ENCODE peak calls at places on chromosomes 16 and 17, in nine cellular contexts. One of them, this sample, is unnamed.

GRCh38 chr17:14506364-14506763 is 205.5 kb downstream of the HS3ST3B1 start:
- DNase-seq in psoas muscle: no peak
- DNase-seq in T47D: no peak
- DNase-seq in DMS79: no peak
- DNase-seq in AG09309: no peak
- DNase-seq in brain pericyte: no peak
- DNase-seq in iris pigment epithelial cell: no peak
- DNase-seq in anterior cingulate cortex: no peak
- DNase-seq in stimulated activated CD8-positive, alpha-beta memory T cell treated with anti-CD3 and anti-CD28 coated beads, Interleukin-12 subunit alpha, Interleukin-12 subunit beta, amount 100 ng/mL, for 4 hours: no peak
- DNase-seq in this sample: no peak

GRCh38 chr17:37661372-37662014 is 18.2 kb upstream of the DDX52 start:
- DNase-seq in brain pericyte: no peak
- DNase-seq in T47D: no peak
- DNase-seq in psoas muscle: no peak
- DNase-seq in AG09309: no peak
- DNase-seq in iris pigment epithelial cell: no peak
- DNase-seq in anterior cingulate cortex: no peak
- DNase-seq in DMS79: no peak
- DNase-seq in stimulated activated CD8-positive, alpha-beta memory T cell treated with anti-CD3 and anti-CD28 coated beads, Interleukin-12 subunit alpha, Interleukin-12 subunit beta, amount 100 ng/mL, for 4 hours: no peak
- DNase-seq in this sample: no peak

GRCh38 chr17:75753514-75754377 is 11.2 kb downstream of the GALK1 start:
- DNase-seq in T47D: no peak
- DNase-seq in iris pigment epithelial cell: peak
- DNase-seq in brain pericyte: no peak
- DNase-seq in DMS79: no peak
- DNase-seq in AG09309: no peak
- DNase-seq in psoas muscle: peak
- DNase-seq in anterior cingulate cortex: peak
- DNase-seq in stimulated activated CD8-positive, alpha-beta memory T cell treated with anti-CD3 and anti-CD28 coated beads, Interleukin-12 subunit alpha, Interleukin-12 subunit beta, amount 100 ng/mL, for 4 hours: peak
- DNase-seq in this sample: no peak

GRCh38 chr16:9658157-9658556 is 524.1 kb downstream of the GRIN2A start:
- DNase-seq in brain pericyte: no peak
- DNase-seq in DMS79: no peak
- DNase-seq in stimulated activated CD8-positive, alpha-beta memory T cell treated with anti-CD3 and anti-CD28 coated beads, Interleukin-12 subunit alpha, Interleukin-12 subunit beta, amount 100 ng/mL, for 4 hours: no peak
- DNase-seq in T47D: no peak
- DNase-seq in AG09309: no peak
- DNase-seq in iris pigment epithelial cell: no peak
- DNase-seq in psoas muscle: no peak
- DNase-seq in anterior cingulate cortex: no peak
- DNase-seq in this sample: no peak

GRCh38 chr17:1643999-1644492 is 1.5 kb downstream of the SCARF1 start:
- DNase-seq in iris pigment epithelial cell: no peak
- DNase-seq in stimulated activated CD8-positive, alpha-beta memory T cell treated with anti-CD3 and anti-CD28 coated beads, Interleukin-12 subunit alpha, Interleukin-12 subunit beta, amount 100 ng/mL, for 4 hours: no peak
- DNase-seq in brain pericyte: no peak
- DNase-seq in psoas muscle: no peak
- DNase-seq in anterior cingulate cortex: no peak
- DNase-seq in T47D: no peak
- DNase-seq in DMS79: no peak
- DNase-seq in AG09309: no peak
- DNase-seq in this sample: no peak

GRCh38 chr16:11871193-11871592 is 19.9 kb upstream of the RSL1D1 start:
- DNase-seq in AG09309: no peak
- DNase-seq in stimulated activated CD8-positive, alpha-beta memory T cell treated with anti-CD3 and anti-CD28 coated beads, Interleukin-12 subunit alpha, Interleukin-12 subunit beta, amount 100 ng/mL, for 4 hours: no peak
- DNase-seq in brain pericyte: no peak
- DNase-seq in DMS79: no peak
- DNase-seq in psoas muscle: no peak
- DNase-seq in anterior cingulate cortex: no peak
- DNase-seq in T47D: no peak
- DNase-seq in iris pigment epithelial cell: peak
- DNase-seq in this sample: no peak

GRCh38 chr16:69166221-69166833 is 20.6 kb upstream of the SNTB2 start:
- DNase-seq in iris pigment epithelial cell: peak
- DNase-seq in AG09309: no peak
- DNase-seq in psoas muscle: no peak
- DNase-seq in stimulated activated CD8-positive, alpha-beta memory T cell treated with anti-CD3 and anti-CD28 coated beads, Interleukin-12 subunit alpha, Interleukin-12 subunit beta, amount 100 ng/mL, for 4 hours: peak
- DNase-seq in DMS79: no peak
- DNase-seq in anterior cingulate cortex: no peak
- DNase-seq in T47D: no peak
- DNase-seq in brain pericyte: no peak
- DNase-seq in this sample: no peak

GRCh38 chr16:84088695-84089395 is 27.9 kb downstream of the MBTPS1 start:
- DNase-seq in DMS79: no peak
- DNase-seq in T47D: no peak
- DNase-seq in iris pigment epithelial cell: no peak
- DNase-seq in AG09309: no peak
- DNase-seq in brain pericyte: no peak
- DNase-seq in stimulated activated CD8-positive, alpha-beta memory T cell treated with anti-CD3 and anti-CD28 coated beads, Interleukin-12 subunit alpha, Interleukin-12 subunit beta, amount 100 ng/mL, for 4 hours: peak
- DNase-seq in anterior cingulate cortex: no peak
- DNase-seq in psoas muscle: no peak
- DNase-seq in this sample: no peak

GRCh38 chr17:15456972-15457722 is 10.3 kb downstream of the CDRT4 start:
- DNase-seq in T47D: no peak
- DNase-seq in anterior cingulate cortex: peak
- DNase-seq in iris pigment epithelial cell: peak
- DNase-seq in AG09309: peak
- DNase-seq in brain pericyte: peak
- DNase-seq in DMS79: peak
- DNase-seq in stimulated activated CD8-positive, alpha-beta memory T cell treated with anti-CD3 and anti-CD28 coated beads, Interleukin-12 subunit alpha, Interleukin-12 subunit beta, amount 100 ng/mL, for 4 hours: no peak
- DNase-seq in psoas muscle: peak
- DNase-seq in this sample: no peak

GRCh38 chr16:89190150-89190958 is 10.0 kb downstream of the SLC22A31 start:
- DNase-seq in anterior cingulate cortex: no peak
- DNase-seq in psoas muscle: peak
- DNase-seq in iris pigment epithelial cell: no peak
- DNase-seq in DMS79: no peak
- DNase-seq in stimulated activated CD8-positive, alpha-beta memory T cell treated with anti-CD3 and anti-CD28 coated beads, Interleukin-12 subunit alpha, Interleukin-12 subunit beta, amount 100 ng/mL, for 4 hours: no peak
- DNase-seq in T47D: no peak
- DNase-seq in brain pericyte: no peak
- DNase-seq in AG09309: no peak
- DNase-seq in this sample: no peak

GRCh38 chr17:50917418-50917743 is 51.2 kb upstream of the TOB1 start:
- DNase-seq in DMS79: no peak
- DNase-seq in iris pigment epithelial cell: no peak
- DNase-seq in AG09309: no peak
- DNase-seq in T47D: no peak
- DNase-seq in brain pericyte: no peak
- DNase-seq in stimulated activated CD8-positive, alpha-beta memory T cell treated with anti-CD3 and anti-CD28 coated beads, Interleukin-12 subunit alpha, Interleukin-12 subunit beta, amount 100 ng/mL, for 4 hours: no peak
- DNase-seq in anterior cingulate cortex: no peak
- DNase-seq in psoas muscle: no peak
- DNase-seq in this sample: no peak

GRCh38 chr17:7403043-7403901 is 625 bp downstream of the TMEM256 start:
- DNase-seq in T47D: peak
- DNase-seq in stimulated activated CD8-positive, alpha-beta memory T cell treated with anti-CD3 and anti-CD28 coated beads, Interleukin-12 subunit alpha, Interleukin-12 subunit beta, amount 100 ng/mL, for 4 hours: peak
- DNase-seq in AG09309: peak
- DNase-seq in DMS79: peak
- DNase-seq in anterior cingulate cortex: no peak
- DNase-seq in psoas muscle: peak
- DNase-seq in brain pericyte: no peak
- DNase-seq in iris pigment epithelial cell: peak
- DNase-seq in this sample: no peak

This sample was measured in NCI-H187 treated with DMSO at 0.1 percent for 48 hours.